ENCODE peak calls at places on chromosomes 2 and 18, in ten cellular contexts. B is OCI-M1; V is putamen; H is NCI-H146; J is stimulated activated CD8-positive, alpha-beta memory T cell treated with anti-CD3 and anti-CD28 coated beads, Interleukin-4, amount 100 ng/mL, for 24 hours; G is upper lobe of left lung; E is stimulated activated CD4-positive, alpha-beta T cell treated with anti-CD3 and anti-CD28 coated beads, Interleukin-4, amount 100 ng/mL, for 24 hours; O is NCI-H345; A is stimulated activated naive CD8-positive, alpha-beta T cell treated with anti-CD3 and anti-CD28 coated beads, Interleukin-15, Interleukin-2, amounts not matched to agents 100 U/mL and 50 U/mL, for 24 hours; M is fibroblast of the aortic adventitia. D is an unnamed sample.

GRCh38 chr2:188788621-188789020 is 185.6 kb upstream of the COL3A1 start:
- DNase-seq in B (peak), V (no peak), H (no peak), J (no peak), G (peak), E (no peak), O (no peak), A (no peak), M (peak), D (peak)

GRCh38 chr2:20291106-20291564 is 59.5 kb downstream of the PUM2 start:
- DNase-seq in B (peak), V (peak), H (peak), J (no peak), G (peak), E (no peak), O (peak), A (no peak), M (peak), D (peak)

GRCh38 chr2:226087505-226088365 is 688.2 kb downstream of the NYAP2 start:
- DNase-seq in B (no peak), V (no peak), H (no peak), J (no peak), G (no peak), E (no peak), O (no peak), A (no peak), M (no peak), D (no peak)

GRCh38 chr18:5627756-5628511 is 84.1 kb upstream of the EPB41L3 start:
- DNase-seq in B (no peak), V (no peak), H (no peak), J (no peak), G (no peak), E (no peak), O (peak), A (no peak), M (no peak), D (no peak)

GRCh38 chr2:182324665-182325064 is 102.2 kb downstream of the PDE1A start:
- DNase-seq in B (no peak), V (no peak), H (no peak), J (no peak), G (no peak), E (no peak), O (no peak), A (no peak), M (peak), D (peak)

GRCh38 chr2:199659207-199659606 is 191.8 kb downstream of the FTCDNL1 start:
- DNase-seq in B (peak), V (peak), H (peak), J (peak), G (no peak), E (no peak), O (peak), A (peak), M (peak), D (peak)

GRCh38 chr2:165563468-165564225 is 94.1 kb downstream of the CSRNP3 start:
- DNase-seq in B (no peak), V (no peak), H (peak), J (no peak), G (no peak), E (no peak), O (peak), A (no peak), M (no peak), D (no peak)

GRCh38 chr2:217218269-217219140 is 358.6 kb upstream of the TNP1 start:
- DNase-seq in B (peak), V (no peak), H (no peak), J (no peak), G (no peak), E (no peak), O (no peak), A (no peak), M (peak), D (no peak)

GRCh38 chr2:201118957-201119848 is 3.2 kb downstream of the CFLAR start:
- DNase-seq in B (peak), V (no peak), H (peak), J (no peak), G (no peak), E (peak), O (peak), A (no peak), M (peak), D (peak)

GRCh38 chr2:121288454-121289231 is 3.6 kb upstream of the TFCP2L1 start:
- DNase-seq in B (peak), V (no peak), H (no peak), J (no peak), G (no peak), E (no peak), O (no peak), A (no peak), M (no peak), D (no peak)

GRCh38 chr2:16727256-16727655 is 61.6 kb upstream of the CYRIA start:
- DNase-seq in B (peak), V (peak), H (no peak), J (no peak), G (no peak), E (no peak), O (no peak), A (no peak), M (peak), D (no peak)

GRCh38 chr2:184031402-184032147 is 566.8 kb upstream of the ZNF804A start:
- DNase-seq in B (peak), V (no peak), H (no peak), J (no peak), G (no peak), E (no peak), O (no peak), A (no peak), M (no peak), D (peak)

GRCh38 chr2:173184031-173185004 is 108.7 kb downstream of the MAP3K20 start:
- DNase-seq in B (no peak), V (no peak), H (no peak), J (no peak), G (no peak), E (no peak), O (no peak), A (no peak), M (peak), D (peak)

GRCh38 chr18:79979843-79980242 is 8.5 kb downstream of the TXNL4A start:
- DNase-seq in B (no peak), V (no peak), H (no peak), J (no peak), G (no peak), E (no peak), O (no peak), A (no peak), M (no peak), D (no peak)

GRCh38 chr2:113896791-113897190 is 6.9 kb downstream of the ACTR3 start:
- DNase-seq in B (no peak), V (no peak), H (no peak), J (no peak), G (no peak), E (no peak), O (no peak), A (no peak), M (peak), D (no peak)

GRCh38 chr2:44680424-44680971 is 261.0 kb upstream of the SIX3 start:
- DNase-seq in B (no peak), V (no peak), H (peak), J (no peak), G (no peak), E (no peak), O (no peak), A (no peak), M (no peak), D (peak)

GRCh38 chr2:142217804-142218203 is 87.0 kb upstream of the LRP1B start:
- DNase-seq in B (no peak), V (no peak), H (no peak), J (no peak), G (no peak), E (no peak), O (no peak), A (no peak), M (no peak), D (no peak)

GRCh38 chr2:19607931-19608762 is 249.7 kb upstream of the OSR1 start:
- DNase-seq in B (no peak), V (no peak), H (no peak), J (no peak), G (no peak), E (no peak), O (no peak), A (no peak), M (peak), D (no peak)

GRCh38 chr2:121831841-121832240 is 76.4 kb downstream of the TSN start:
- DNase-seq in B (no peak), V (no peak), H (no peak), J (no peak), G (no peak), E (no peak), O (no peak), A (no peak), M (peak), D (no peak)

GRCh38 chr2:210577263-210578071 is 21.1 kb downstream of the CPS1 start:
- DNase-seq in B (peak), V (peak), H (peak), J (no peak), G (no peak), E (no peak), O (peak), A (no peak), M (peak), D (peak)

GRCh38 chr2:183037660-183038340 is 457 bp downstream of the NCKAP1 start:
- DNase-seq in B (peak), V (peak), H (peak), J (peak), G (no peak), E (peak), O (peak), A (no peak), M (no peak), D (peak)

D was measured in NCI-H69.